ENCODE peak calls at places on chromosome 20, in eight cellular contexts. One of them, this sample, is unnamed. For H3K27me3 and H3K36me3, the result is how much of the 10 kb centered on the place peaks cover.

GRCh38 chr20:57582432-57583288 is 21.8 kb downstream of the PCK1 start:
- DNase-seq in upper lobe of right lung: no peak
- DNase-seq in tibial nerve: no peak
- DNase-seq in SK-N-SH: peak
- DNase-seq in IMR-90: peak
- DNase-seq in esophagus squamous epithelium: no peak
- DNase-seq in CD8-positive, alpha-beta memory T cell: no peak
- DNase-seq in bronchial epithelial cell: peak
- DNase-seq in this sample: no peak

GRCh38 chr20:62588458-62589149 is 53.7 kb upstream of the SLCO4A1 start:
- DNase-seq in upper lobe of right lung: no peak
- DNase-seq in tibial nerve: no peak
- DNase-seq in SK-N-SH: no peak
- DNase-seq in IMR-90: no peak
- DNase-seq in esophagus squamous epithelium: no peak
- DNase-seq in CD8-positive, alpha-beta memory T cell: no peak
- DNase-seq in bronchial epithelial cell: no peak
- DNase-seq in this sample: no peak

GRCh38 chr20:59729476-59729875 is 125.1 kb downstream of the PHACTR3 start:
- DNase-seq in upper lobe of right lung: peak
- DNase-seq in tibial nerve: no peak
- DNase-seq in SK-N-SH: no peak
- DNase-seq in IMR-90: no peak
- DNase-seq in esophagus squamous epithelium: no peak
- DNase-seq in CD8-positive, alpha-beta memory T cell: no peak
- DNase-seq in bronchial epithelial cell: no peak
- DNase-seq in this sample: no peak

GRCh38 chr20:39893013-39893685 is 795.9 kb downstream of the MAFB start:
- DNase-seq in upper lobe of right lung: no peak
- DNase-seq in tibial nerve: no peak
- DNase-seq in SK-N-SH: no peak
- DNase-seq in IMR-90: peak
- DNase-seq in esophagus squamous epithelium: no peak
- DNase-seq in CD8-positive, alpha-beta memory T cell: no peak
- DNase-seq in bronchial epithelial cell: peak
- DNase-seq in this sample: peak

GRCh38 chr20:50582092-50582491 is 71.9 kb downstream of the PTPN1 start:
- DNase-seq in upper lobe of right lung: peak
- DNase-seq in tibial nerve: no peak
- DNase-seq in SK-N-SH: no peak
- DNase-seq in IMR-90: no peak
- DNase-seq in esophagus squamous epithelium: no peak
- DNase-seq in CD8-positive, alpha-beta memory T cell: no peak
- DNase-seq in bronchial epithelial cell: no peak
- DNase-seq in this sample: no peak

GRCh38 chr20:4135385-4136077 is 120.2 kb upstream of the RNF24 start:
- DNase-seq in upper lobe of right lung: no peak
- DNase-seq in tibial nerve: no peak
- DNase-seq in SK-N-SH: no peak
- DNase-seq in IMR-90: peak
- DNase-seq in esophagus squamous epithelium: no peak
- DNase-seq in CD8-positive, alpha-beta memory T cell: no peak
- DNase-seq in bronchial epithelial cell: peak
- DNase-seq in this sample: peak

GRCh38 chr20:37922016-37922415 is 19.1 kb downstream of the VSTM2L start:
- DNase-seq in upper lobe of right lung: no peak
- DNase-seq in tibial nerve: no peak
- DNase-seq in SK-N-SH: no peak
- DNase-seq in IMR-90: no peak
- DNase-seq in esophagus squamous epithelium: no peak
- DNase-seq in CD8-positive, alpha-beta memory T cell: no peak
- DNase-seq in bronchial epithelial cell: no peak
- DNase-seq in this sample: no peak

GRCh38 chr20:58892932-58893224 is 40.4 kb downstream of the GNAS start:
- DNase-seq in upper lobe of right lung: no peak
- DNase-seq in tibial nerve: no peak
- DNase-seq in SK-N-SH: peak
- DNase-seq in IMR-90: no peak
- DNase-seq in esophagus squamous epithelium: no peak
- DNase-seq in CD8-positive, alpha-beta memory T cell: no peak
- DNase-seq in bronchial epithelial cell: no peak
- DNase-seq in this sample: no peak

GRCh38 chr20:58837717-58838116 is 13.0 kb downstream of the GNAS-AS1 start:
- DNase-seq in upper lobe of right lung: no peak
- DNase-seq in tibial nerve: no peak
- DNase-seq in SK-N-SH: no peak
- DNase-seq in IMR-90: no peak
- DNase-seq in esophagus squamous epithelium: no peak
- DNase-seq in CD8-positive, alpha-beta memory T cell: peak
- DNase-seq in bronchial epithelial cell: no peak
- DNase-seq in this sample: no peak

GRCh38 chr20:61193164-61193563 is 58.9 kb upstream of the CDH4 start:
- DNase-seq in upper lobe of right lung: no peak
- DNase-seq in tibial nerve: no peak
- DNase-seq in SK-N-SH: no peak
- DNase-seq in IMR-90: no peak
- DNase-seq in esophagus squamous epithelium: no peak
- DNase-seq in CD8-positive, alpha-beta memory T cell: no peak
- DNase-seq in bronchial epithelial cell: no peak
- DNase-seq in this sample: no peak
- H3K4me3 ChIP-seq in upper lobe of right lung: no peak
- H3K4me3 ChIP-seq in tibial nerve: no peak
- H3K4me3 ChIP-seq in SK-N-SH: no peak
- H3K4me3 ChIP-seq in IMR-90: no peak
- H3K4me3 ChIP-seq in esophagus squamous epithelium: no peak
- H3K4me3 ChIP-seq in CD8-positive, alpha-beta memory T cell: no peak
- H3K4me3 ChIP-seq in bronchial epithelial cell: no peak
- H3K4me3 ChIP-seq in this sample: no peak

GRCh38 chr20:61291166-61291829 is 39.2 kb downstream of the CDH4 start:
- DNase-seq in upper lobe of right lung: no peak
- DNase-seq in tibial nerve: no peak
- DNase-seq in SK-N-SH: no peak
- DNase-seq in IMR-90: no peak
- DNase-seq in esophagus squamous epithelium: no peak
- DNase-seq in CD8-positive, alpha-beta memory T cell: no peak
- DNase-seq in bronchial epithelial cell: no peak
- DNase-seq in this sample: no peak
- H3K27me3 ChIP-seq in upper lobe of right lung: under half
- H3K27me3 ChIP-seq in tibial nerve: under half
- H3K27me3 ChIP-seq in SK-N-SH: under half
- H3K27me3 ChIP-seq in IMR-90: under half
- H3K27me3 ChIP-seq in esophagus squamous epithelium: under half
- H3K27me3 ChIP-seq in CD8-positive, alpha-beta memory T cell: under half
- H3K27me3 ChIP-seq in bronchial epithelial cell: under half
- H3K27me3 ChIP-seq in this sample: under half

GRCh38 chr20:47960277-47960676 is 175.0 kb upstream of the SULF2 start:
- DNase-seq in upper lobe of right lung: no peak
- DNase-seq in tibial nerve: no peak
- DNase-seq in SK-N-SH: no peak
- DNase-seq in IMR-90: no peak
- DNase-seq in esophagus squamous epithelium: no peak
- DNase-seq in CD8-positive, alpha-beta memory T cell: no peak
- DNase-seq in bronchial epithelial cell: no peak
- DNase-seq in this sample: no peak
- H3K36me3 ChIP-seq in upper lobe of right lung: under half
- H3K36me3 ChIP-seq in tibial nerve: under half
- H3K36me3 ChIP-seq in SK-N-SH: under half
- H3K36me3 ChIP-seq in IMR-90: under half
- H3K36me3 ChIP-seq in esophagus squamous epithelium: under half
- H3K36me3 ChIP-seq in CD8-positive, alpha-beta memory T cell: under half
- H3K36me3 ChIP-seq in bronchial epithelial cell: under half
- H3K36me3 ChIP-seq in this sample: under half

GRCh38 chr20:31862157-31862470 is 8.2 kb downstream of the DUSP15 start:
- DNase-seq in upper lobe of right lung: no peak
- DNase-seq in tibial nerve: no peak
- DNase-seq in SK-N-SH: no peak
- DNase-seq in IMR-90: no peak
- DNase-seq in esophagus squamous epithelium: no peak
- DNase-seq in CD8-positive, alpha-beta memory T cell: no peak
- DNase-seq in bronchial epithelial cell: no peak
- DNase-seq in this sample: no peak

GRCh38 chr20:31861346-31862156 is 8.8 kb downstream of the DUSP15 start:
- DNase-seq in upper lobe of right lung: peak
- DNase-seq in tibial nerve: no peak
- DNase-seq in SK-N-SH: peak
- DNase-seq in IMR-90: peak
- DNase-seq in esophagus squamous epithelium: no peak
- DNase-seq in CD8-positive, alpha-beta memory T cell: peak
- DNase-seq in bronchial epithelial cell: peak
- DNase-seq in this sample: no peak

GRCh38 chr20:31863296-31864085 is 6.8 kb downstream of the DUSP15 start:
- DNase-seq in upper lobe of right lung: no peak
- DNase-seq in tibial nerve: no peak
- DNase-seq in SK-N-SH: no peak
- DNase-seq in IMR-90: no peak
- DNase-seq in esophagus squamous epithelium: no peak
- DNase-seq in CD8-positive, alpha-beta memory T cell: no peak
- DNase-seq in bronchial epithelial cell: no peak
- DNase-seq in this sample: no peak

GRCh38 chr20:31860431-31861345 is 9.6 kb downstream of the DUSP15 start:
- DNase-seq in upper lobe of right lung: no peak
- DNase-seq in tibial nerve: no peak
- DNase-seq in SK-N-SH: no peak
- DNase-seq in IMR-90: no peak
- DNase-seq in esophagus squamous epithelium: no peak
- DNase-seq in CD8-positive, alpha-beta memory T cell: no peak
- DNase-seq in bronchial epithelial cell: peak
- DNase-seq in this sample: no peak

GRCh38 chr20:31862506-31862905 is 7.8 kb downstream of the DUSP15 start:
- DNase-seq in upper lobe of right lung: no peak
- DNase-seq in tibial nerve: no peak
- DNase-seq in SK-N-SH: no peak
- DNase-seq in IMR-90: no peak
- DNase-seq in esophagus squamous epithelium: no peak
- DNase-seq in CD8-positive, alpha-beta memory T cell: no peak
- DNase-seq in bronchial epithelial cell: no peak
- DNase-seq in this sample: no peak
- H3K4me3 ChIP-seq in upper lobe of right lung: no peak
- H3K4me3 ChIP-seq in tibial nerve: no peak
- H3K4me3 ChIP-seq in SK-N-SH: no peak
- H3K4me3 ChIP-seq in IMR-90: no peak
- H3K4me3 ChIP-seq in esophagus squamous epithelium: no peak
- H3K4me3 ChIP-seq in CD8-positive, alpha-beta memory T cell: no peak
- H3K4me3 ChIP-seq in bronchial epithelial cell: no peak
- H3K4me3 ChIP-seq in this sample: no peak

This sample was measured in BJ.